ENCODE peak calls at places on chromosomes 6 and 20, in eight cellular contexts. W is HCT116, Y is upper lobe of left lung, F is Panc1, S is K562, E is HepG2, O is GM12878, R is GM23338. N is an unnamed sample. For H3K4me1, the result is how much of the 10 kb centered on the place peaks cover.

GRCh38 chr6:141451508-141452353 is 681.0 kb upstream of the GJE1 start:
- ATAC-seq in W (peak), Y (no peak), F (peak), S (no peak), E (no peak), O (no peak), R (peak), N (no peak)

GRCh38 chr6:151148111-151148510 is 91.7 kb upstream of the AKAP12 start:
- ATAC-seq in W (no peak), Y (no peak), F (peak), S (peak), E (peak), O (no peak), R (no peak), N (no peak)

GRCh38 chr6:112331306-112331705 is 15.8 kb upstream of the RFPL4B start:
- ATAC-seq in W (no peak), Y (no peak), F (no peak), S (no peak), E (no peak), O (no peak), R (no peak), N (no peak)

GRCh38 chr6:105993769-105994521 is 92.2 kb upstream of the PRDM1 start:
- ATAC-seq in W (no peak), Y (no peak), F (no peak), S (no peak), E (no peak), O (no peak), R (peak), N (peak)

GRCh38 chr20:25338112-25339023 is 52.3 kb downstream of the ABHD12 start:
- ATAC-seq in W (no peak), Y (no peak), F (peak), S (peak), E (peak), O (no peak), R (no peak), N (no peak)

GRCh38 chr6:11525468-11526155 is 11.9 kb upstream of the TMEM170B start:
- ATAC-seq in W (no peak), Y (peak), F (no peak), S (no peak), E (no peak), O (peak), R (no peak), N (peak)

GRCh38 chr6:77930382-77930781 is 277.5 kb downstream of the MEI4 start:
- ATAC-seq in W (no peak), Y (no peak), F (no peak), S (no peak), E (no peak), O (no peak), R (no peak), N (no peak)

GRCh38 chr20:9244811-9245210 is 175.9 kb downstream of the PLCB4 start:
- ATAC-seq in W (no peak), Y (no peak), F (no peak), S (no peak), E (no peak), O (no peak), R (no peak), N (no peak)

GRCh38 chr20:38757145-38757800 is 9.0 kb downstream of the ACTR5 start:
- ATAC-seq in W (no peak), Y (no peak), F (no peak), S (peak), E (no peak), O (no peak), R (no peak), N (no peak)

GRCh38 chr6:28134015-28134414 is 7.7 kb upstream of the ZKSCAN8 start:
- ATAC-seq in W (peak), Y (no peak), F (peak), S (peak), E (peak), O (peak), R (peak), N (no peak)

GRCh38 chr6:35730745-35731413 is 6.0 kb upstream of the ARMC12 start:
- ATAC-seq in W (peak), Y (no peak), F (peak), S (no peak), E (peak), O (peak), R (no peak), N (no peak)

GRCh38 chr6:139378882-139379341 is 4.5 kb upstream of the CITED2 start:
- ATAC-seq in W (peak), Y (no peak), F (no peak), S (no peak), E (no peak), O (no peak), R (no peak), N (no peak)

GRCh38 chr6:129882510-129883023 is 21.5 kb upstream of the TMEM244 start:
- ATAC-seq in W (no peak), Y (no peak), F (no peak), S (no peak), E (no peak), O (peak), R (no peak), N (no peak)

GRCh38 chr6:129212081-129212480 is 329.1 kb downstream of the LAMA2 start:
- ATAC-seq in W (no peak), Y (no peak), F (no peak), S (no peak), E (no peak), O (no peak), R (no peak), N (no peak)

GRCh38 chr6:149755300-149756260 is 6.0 kb downstream of the PCMT1 start:
- ATAC-seq in W (no peak), Y (no peak), F (peak), S (peak), E (peak), O (peak), R (no peak), N (no peak)

GRCh38 chr6:44856495-44856878 is 469.0 kb downstream of the CDC5L start:
- ATAC-seq in W (no peak), Y (no peak), F (no peak), S (no peak), E (no peak), O (no peak), R (no peak), N (no peak)

GRCh38 chr6:12504325-12504966 is 212.1 kb upstream of the PHACTR1 start:
- ATAC-seq in W (peak), Y (peak), F (peak), S (peak), E (peak), O (peak), R (peak), N (no peak)

GRCh38 chr6:135096403-135097130 is 41.9 kb upstream of the HBS1L start:
- ATAC-seq in W (no peak), Y (no peak), F (no peak), S (no peak), E (no peak), O (no peak), R (no peak), N (no peak)

GRCh38 chr6:117602899-117603588 is 733 bp upstream of the GOPC start:
- ATAC-seq in W (peak), Y (no peak), F (peak), S (no peak), E (no peak), O (no peak), R (no peak), N (no peak)

GRCh38 chr6:42179956-42180335 is 6.8 kb downstream of the GUCA1A start:
- ATAC-seq in W (no peak), Y (no peak), F (no peak), S (no peak), E (peak), O (no peak), R (no peak), N (no peak)

GRCh38 chr6:143187173-143187908 is 126.7 kb downstream of the AIG1 start:
- ATAC-seq in W (no peak), Y (no peak), F (no peak), S (no peak), E (no peak), O (no peak), R (no peak), N (no peak)

GRCh38 chr6:85772641-85773040 is 130.0 kb upstream of the SYNCRIP start:
- ATAC-seq in W (no peak), Y (no peak), F (peak), S (no peak), E (no peak), O (no peak), R (no peak), N (no peak)

GRCh38 chr6:39934060-39934757 is at the start of gene MOCS1:
- ATAC-seq in W (peak), Y (peak), F (peak), S (peak), E (peak), O (peak), R (peak), N (peak)

GRCh38 chr6:56538851-56539250 is 103.8 kb downstream of the DST start:
- ATAC-seq in W (no peak), Y (no peak), F (no peak), S (no peak), E (no peak), O (no peak), R (no peak), N (no peak)

GRCh38 chr6:43796910-43797890 is 27.2 kb downstream of the VEGFA start:
- ATAC-seq in W (no peak), Y (no peak), F (no peak), S (no peak), E (peak), O (no peak), R (peak), N (no peak)

GRCh38 chr6:22145823-22146379 is 150.9 kb downstream of the PRL start:
- ATAC-seq in W (no peak), Y (no peak), F (no peak), S (peak), E (no peak), O (no peak), R (peak), N (no peak)

GRCh38 chr6:87146363-87146762 is 9.0 kb upstream of the ZNF292 start:
- ATAC-seq in W (no peak), Y (no peak), F (no peak), S (no peak), E (no peak), O (peak), R (no peak), N (no peak)

GRCh38 chr20:58480455-58481356 is 34.5 kb downstream of the APCDD1L start:
- ATAC-seq in W (no peak), Y (no peak), F (no peak), S (no peak), E (no peak), O (no peak), R (no peak), N (no peak)

GRCh38 chr6:16511723-16512584 is 249.3 kb downstream of the ATXN1 start:
- ATAC-seq in W (peak), Y (peak), F (no peak), S (no peak), E (no peak), O (peak), R (no peak), N (no peak)

GRCh38 chr20:48308882-48309281 is 518.9 kb downstream of the PREX1 start:
- ATAC-seq in W (no peak), Y (no peak), F (no peak), S (no peak), E (no peak), O (no peak), R (peak), N (no peak)

GRCh38 chr6:30763618-30764489 is 19.5 kb upstream of the IER3 start:
- ATAC-seq in W (peak), Y (no peak), F (no peak), S (peak), E (peak), O (peak), R (peak), N (no peak)

GRCh38 chr6:130526466-130526865 is 160.6 kb downstream of the TMEM200A start:
- ATAC-seq in W (no peak), Y (no peak), F (no peak), S (no peak), E (no peak), O (peak), R (no peak), N (no peak)

GRCh38 chr6:760982-761955 is 68.3 kb upstream of the EXOC2 start:
- ATAC-seq in W (no peak), Y (no peak), F (no peak), S (peak), E (no peak), O (no peak), R (no peak), N (no peak)

DNA sequence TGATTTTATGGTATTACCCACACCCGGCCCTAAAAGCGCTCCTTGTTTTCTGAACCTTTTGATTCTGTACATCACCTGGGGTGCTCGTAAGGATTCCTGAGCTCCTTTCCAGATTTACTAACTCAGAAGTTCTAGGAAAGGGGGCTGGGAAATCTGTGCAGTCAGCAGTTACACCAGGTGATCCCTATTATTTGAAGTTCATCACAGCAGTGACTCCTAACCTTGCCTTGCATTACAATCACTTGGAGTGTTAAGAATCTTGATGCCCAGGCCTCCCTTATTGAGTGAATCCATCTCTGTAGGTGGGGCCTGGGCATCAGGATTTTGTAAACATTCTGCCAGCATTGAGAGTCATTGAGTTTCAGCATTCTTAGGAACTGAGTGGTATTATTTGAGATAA is 44.7 kb downstream of the BMP6 start:
- ATAC-seq in W (no peak), Y (no peak), F (no peak), S (no peak), E (no peak), O (no peak), R (peak), N (no peak)
- H3K4me1 ChIP-seq in W (under half), Y (under half), F (under half), S (under half), E (under half), O (under half), R (under half), N (under half)

GRCh38 chr6:3260772-3261517 is 2.2 kb downstream of the PSMG4 start:
- ATAC-seq in W (no peak), Y (no peak), F (no peak), S (no peak), E (no peak), O (no peak), R (no peak), N (no peak)

GRCh38 chr6:3258720-3259490 is at the start of gene PSMG4:
- ATAC-seq in W (peak), Y (peak), F (peak), S (peak), E (peak), O (peak), R (peak), N (peak)

GRCh38 chr6:3260296-3260695 is 1.5 kb downstream of the PSMG4 start:
- ATAC-seq in W (no peak), Y (no peak), F (no peak), S (no peak), E (no peak), O (no peak), R (no peak), N (no peak)

GRCh38 chr6:3259491-3259958 is 778 bp downstream of the PSMG4 start:
- ATAC-seq in W (peak), Y (no peak), F (peak), S (peak), E (peak), O (peak), R (peak), N (peak)

DNA sequence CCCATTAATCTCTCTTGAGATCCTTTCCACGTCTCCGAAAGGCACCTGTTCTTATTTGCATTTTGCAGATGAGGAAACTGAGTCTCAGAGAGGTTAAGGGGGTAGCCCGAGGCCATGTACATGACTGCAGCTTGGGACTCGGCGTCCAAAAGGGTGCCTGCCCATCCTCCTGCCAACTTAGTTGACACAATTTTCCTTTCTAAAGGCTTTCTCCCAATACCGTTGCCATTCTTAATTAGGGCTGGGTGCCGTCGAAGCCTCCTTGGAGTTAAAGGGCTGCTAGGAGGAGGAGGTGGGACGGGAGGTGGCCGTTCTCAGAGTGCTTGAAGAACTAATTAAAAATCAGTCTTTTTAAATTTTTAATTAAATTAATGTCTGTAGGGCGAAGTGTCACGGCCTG is 546 bp upstream of the PSMG4 start:
- ATAC-seq in W (no peak), Y (no peak), F (no peak), S (no peak), E (no peak), O (no peak), R (no peak), N (no peak)
- H3K27ac ChIP-seq in W (no peak), Y (peak), F (peak), S (peak), E (no peak), O (no peak), R (no peak), N (no peak)

DNA sequence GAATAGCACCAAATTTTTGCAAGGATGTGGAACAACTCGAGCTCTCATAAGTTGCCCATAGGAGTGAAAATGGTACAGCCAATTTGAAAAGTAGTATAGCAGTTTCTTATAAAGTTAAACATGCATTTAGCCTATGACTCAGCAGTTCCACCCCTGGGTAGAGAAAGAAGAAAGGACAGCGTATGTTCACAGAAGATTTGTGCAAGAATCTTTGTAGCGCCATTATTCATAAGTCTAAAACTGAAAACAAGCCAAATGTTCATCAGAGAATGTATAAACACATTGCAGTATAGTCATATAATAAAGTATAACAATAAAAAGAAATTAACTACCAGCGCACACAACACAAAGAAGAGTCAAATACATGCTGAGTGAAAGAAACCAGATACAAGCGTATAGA is 293.9 kb downstream of the SAMD5 start:
- ATAC-seq in W (no peak), Y (no peak), F (no peak), S (peak), E (no peak), O (no peak), R (no peak), N (no peak)
- TF ChIP-seq POLR2AphosphoS5 in W (no peak), Y (no peak), F (no peak), S (no peak), E (no peak), O (no peak), R (no peak), N (no peak)

DNA sequence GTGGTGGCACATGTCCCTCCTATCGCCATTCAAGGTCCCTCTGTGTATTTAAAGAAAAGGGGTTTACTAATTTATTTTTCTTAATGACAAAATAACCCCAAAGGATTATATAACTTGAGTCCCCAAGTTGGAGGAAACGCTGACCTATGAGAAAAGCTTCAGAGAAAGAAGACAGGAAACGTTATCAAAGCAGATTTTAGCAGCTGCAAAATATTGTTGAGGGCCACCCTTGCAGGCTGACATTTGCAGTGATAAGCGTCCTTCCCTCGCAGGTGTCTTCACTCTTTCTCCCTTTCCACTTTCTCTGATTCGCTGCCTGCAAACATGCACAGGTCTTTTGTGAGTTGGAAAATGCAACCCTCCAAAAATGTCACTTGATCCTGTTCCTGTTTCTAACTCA is 103.2 kb upstream of the RIPOR2 start:
- ATAC-seq in W (no peak), Y (no peak), F (no peak), S (no peak), E (no peak), O (no peak), R (no peak), N (no peak)
- H3K4me1 ChIP-seq in W (under half), Y (under half), F (under half), S (under half), E (under half), O (under half), R (under half), N (under half)

N was measured in gastroesophageal sphincter.